ENCODE peak calls at places on chromosomes 7 and 10, in six cellular contexts. Z, Q, E, M, Y and K are unnamed samples.
A peak's percentile ranks its signal among the peaks of the same experiment; 100 is the strongest.

GRCh38 chr7:37482953-37483352 is 34.3 kb upstream of the ELMO1 start:
- DNase-seq in Z (peak; percentile 49), Q (no peak), E (no peak), M (no peak), Y (no peak), K (no peak)

GRCh38 chr10:132624847-132625839 is 87.6 kb downstream of the INPP5A start:
- DNase-seq in Z (no peak), Q (no peak), E (no peak), M (no peak), Y (no peak), K (no peak)

GRCh38 chr7:129103561-129104324 is 40.8 kb upstream of the TSPAN33 start:
- DNase-seq in Z (no peak), Q (no peak), E (no peak), M (no peak), Y (no peak), K (no peak)

GRCh38 chr10:104689547-104689946 is 48.5 kb downstream of the SORCS3 start:
- DNase-seq in Z (no peak), Q (no peak), E (no peak), M (no peak), Y (no peak), K (no peak)

GRCh38 chr10:132397036-132397541 is at the start of gene PWWP2B:
- DNase-seq in Z (peak; percentile 87), Q (no peak), E (no peak), M (peak; percentile 57), Y (no peak), K (no peak)

GRCh38 chr10:128489324-128490247 is 363.4 kb upstream of the MKI67 start:
- DNase-seq in Z (no peak), Q (no peak), E (no peak), M (no peak), Y (no peak), K (no peak)

GRCh38 chr10:131964298-131964697 is 17.4 kb downstream of the BNIP3 start:
- DNase-seq in Z (no peak), Q (no peak), E (no peak), M (no peak), Y (no peak), K (no peak)

GRCh38 chr10:34679177-34679576 is 135.9 kb downstream of the PARD3 start:
- DNase-seq in Z (no peak), Q (no peak), E (no peak), M (no peak), Y (no peak), K (no peak)

GRCh38 chr7:159076340-159076739 is 68.3 kb downstream of the VIPR2 start:
- DNase-seq in Z (no peak), Q (no peak), E (no peak), M (no peak), Y (no peak), K (no peak)

GRCh38 chr10:42951486-42952251 is 125.2 kb upstream of the RET start:
- DNase-seq in Z (no peak), Q (no peak), E (no peak), M (no peak), Y (no peak), K (no peak)

GRCh38 chr10:52864459-52865106 is 92.0 kb upstream of the MBL2 start:
- DNase-seq in Z (no peak), Q (no peak), E (peak; percentile 64), M (no peak), Y (no peak), K (peak; percentile 25)

GRCh38 chr10:59896186-59896585 is 10.2 kb downstream of the CCDC6 start:
- DNase-seq in Z (peak; percentile 61), Q (no peak), E (no peak), M (no peak), Y (no peak), K (no peak)

GRCh38 chr10:62471718-62472117 is 97.5 kb downstream of the ZNF365 start:
- DNase-seq in Z (no peak), Q (no peak), E (no peak), M (no peak), Y (no peak), K (no peak)

GRCh38 chr7:17681965-17682364 is 258.3 kb downstream of the SNX13 start:
- DNase-seq in Z (no peak), Q (no peak), E (no peak), M (no peak), Y (no peak), K (no peak)

GRCh38 chr10:123427386-123427785 is 238.8 kb upstream of the GPR26 start:
- DNase-seq in Z (no peak), Q (no peak), E (peak; percentile 41), M (no peak), Y (no peak), K (no peak)

GRCh38 chr7:116393654-116394053 is 105.9 kb upstream of the CAV2 start:
- DNase-seq in Z (no peak), Q (no peak), E (no peak), M (no peak), Y (no peak), K (no peak)

GRCh38 chr10:57964371-57964770 is 303.3 kb downstream of the IPMK start:
- DNase-seq in Z (no peak), Q (no peak), E (no peak), M (no peak), Y (no peak), K (no peak)
- TF ChIP-seq SIN3A in Z (no peak), Q (no peak), E (no peak), M (no peak), Y (no peak), K (no peak)

GRCh38 chr7:123823898-123824753 is 20.8 kb upstream of the HYAL4 start:
- DNase-seq in Z (no peak), Q (no peak), E (no peak), M (no peak), Y (peak; percentile 42), K (no peak)

GRCh38 chr7:123824754-123825067 is 20.3 kb upstream of the HYAL4 start:
- DNase-seq in Z (no peak), Q (no peak), E (peak; percentile 55), M (no peak), Y (no peak), K (no peak)

GRCh38 chr7:123828805-123829204 is 16.2 kb upstream of the HYAL4 start:
- DNase-seq in Z (peak; percentile 11), Q (no peak), E (no peak), M (no peak), Y (no peak), K (no peak)
- TF ChIP-seq REST in Z (no peak), Q (no peak), E (no peak), M (no peak), Y (no peak), K (no peak)

GRCh38 chr10:101005869-101006567 is 6.4 kb downstream of the LZTS2 start:
- DNase-seq in Z (no peak), Q (no peak), E (no peak), M (no peak), Y (no peak), K (no peak)

GRCh38 chr10:101006593-101007098 is 7.0 kb downstream of the LZTS2 start:
- DNase-seq in Z (peak; percentile 51), Q (no peak), E (no peak), M (no peak), Y (no peak), K (no peak)

GRCh38 chr10:101007099-101007711 is 7.6 kb downstream of the LZTS2 start:
- DNase-seq in Z (no peak), Q (no peak), E (no peak), M (no peak), Y (no peak), K (no peak)

GRCh38 chr10:101003639-101004206 is 4.1 kb downstream of the LZTS2 start:
- DNase-seq in Z (no peak), Q (no peak), E (no peak), M (no peak), Y (no peak), K (no peak)

GRCh38 chr10:101005361-101005760 is 5.8 kb downstream of the LZTS2 start:
- DNase-seq in Z (no peak), Q (no peak), E (no peak), M (no peak), Y (no peak), K (no peak)
- H3K4me1 ChIP-seq in Z (peaks cover 16% of the 10 kb centered on the region), Q (peaks cover 38% of the 10 kb centered on the region), E (peaks cover 53% of the 10 kb centered on the region), M (peaks cover 53% of the 10 kb centered on the region), Y (peaks cover 4% of the 10 kb centered on the region), K (peaks cover 19% of the 10 kb centered on the region)

GRCh38 chr10:14653271-14654161 is 121.2 kb downstream of the FAM107B start:
- DNase-seq in Z (peak; percentile 42), Q (no peak), E (no peak), M (no peak), Y (no peak), K (no peak)
- TF ChIP-seq SIN3A in Z (no peak), Q (no peak), E (no peak), M (no peak), Y (no peak), K (no peak)

GRCh38 chr7:30157217-30157616 is 22.4 kb downstream of the MTURN start:
- DNase-seq in Z (no peak), Q (no peak), E (no peak), M (no peak), Y (no peak), K (no peak)
- TF ChIP-seq REST in Z (no peak), Q (no peak), E (no peak), M (no peak), Y (no peak), K (no peak)

GRCh38 chr10:30674796-30675195 is 45.2 kb upstream of the LYZL2 start:
- DNase-seq in Z (no peak), Q (no peak), E (no peak), M (no peak), Y (no peak), K (no peak)
- H3K4me1 ChIP-seq in Z (no peaks in the 10 kb centered on the region), Q (no peaks in the 10 kb centered on the region), E (peaks cover 5% of the 10 kb centered on the region), M (no peaks in the 10 kb centered on the region), Y (peaks cover 10% of the 10 kb centered on the region), K (no peaks in the 10 kb centered on the region)